ENCODE peak calls at places on chromosomes 11 and 22, in six cellular contexts. O, L, W, P, I and V are unnamed samples.

GRCh38 chr11:6586434-6587359 is 16.7 kb downstream of the RRP8 start:
- DNase-seq in O (no peak), W (no peak), P (peak), I (peak), L (peak), V (no peak)

GRCh38 chr11:4664791-4665190 is 21.0 kb downstream of the OR51E1 start:
- DNase-seq in W (no peak), I (no peak), L (no peak), P (no peak), O (no peak), V (no peak)

GRCh38 chr11:59145534-59145933 is 2.9 kb downstream of the FAM111A start:
- DNase-seq in W (no peak), P (peak), I (peak), O (no peak), L (no peak), V (no peak)

GRCh38 chr11:17399236-17399635 is 10.8 kb upstream of the KCNJ11 start:
- DNase-seq in I (no peak), O (no peak), P (no peak), L (no peak), W (no peak), V (no peak)

GRCh38 chr11:95143106-95143681 is 53.5 kb downstream of the ENDOD1 start:
- DNase-seq in O (no peak), I (peak), P (peak), L (no peak), W (no peak), V (no peak)

GRCh38 chr11:87473174-87473573 is 435.4 kb downstream of the TMEM135 start:
- DNase-seq in L (peak), W (no peak), I (peak), P (peak), O (no peak), V (peak)

GRCh38 chr22:44894321-44894720 is 115.5 kb downstream of the PHF21B start:
- DNase-seq in P (no peak), I (no peak), L (no peak), W (no peak), O (no peak), V (no peak)

GRCh38 chr11:56885854-56886253 is 102.9 kb upstream of the OR5AK2 start:
- DNase-seq in I (no peak), P (no peak), L (no peak), O (no peak), W (no peak), V (no peak)

GRCh38 chr11:117866526-117866925 is 9.9 kb downstream of the FXYD6 start:
- DNase-seq in L (no peak), P (no peak), O (no peak), I (no peak), W (no peak), V (no peak)

GRCh38 chr11:119641991-119642745 is 86.8 kb downstream of the NECTIN1 start:
- DNase-seq in W (no peak), L (no peak), P (no peak), O (no peak), I (peak), V (peak)

GRCh38 chr11:17508306-17508705 is 31.7 kb upstream of the ABCC8 start:
- DNase-seq in W (no peak), L (no peak), O (no peak), I (peak), P (no peak), V (no peak)

GRCh38 chr11:118430956-118431355 is 5.3 kb upstream of the KMT2A start:
- DNase-seq in I (peak), W (no peak), P (no peak), L (no peak), O (no peak), V (no peak)

GRCh38 chr11:115930886-115931537 is 426.8 kb upstream of the CADM1 start:
- DNase-seq in L (no peak), I (no peak), P (no peak), O (no peak), W (no peak), V (no peak)

GRCh38 chr22:35657571-35658312 is 9.5 kb downstream of the APOL6 start:
- DNase-seq in O (no peak), P (no peak), L (no peak), I (no peak), W (no peak), V (no peak)

GRCh38 chr11:116925050-116925449 is 87.6 kb upstream of the APOA1 start:
- DNase-seq in I (no peak), L (no peak), P (no peak), O (no peak), W (no peak), V (no peak)

GRCh38 chr11:131253885-131254204 is 116.6 kb upstream of the NTM start:
- DNase-seq in I (no peak), O (no peak), W (no peak), P (no peak), L (peak), V (no peak)

GRCh38 chr11:17746096-17746495 is 11.5 kb downstream of the KCNC1 start:
- DNase-seq in I (no peak), L (no peak), P (no peak), O (no peak), W (no peak), V (no peak)

GRCh38 chr11:61985863-61986262 is 18.4 kb upstream of the FTH1 start:
- DNase-seq in W (no peak), L (peak), I (no peak), O (no peak), P (no peak), V (no peak)

GRCh38 chr11:66815646-66816045 is 27.6 kb upstream of the RCE1 start:
- DNase-seq in O (no peak), I (peak), W (no peak), P (no peak), L (no peak), V (no peak)

GRCh38 chr11:76234704-76235232 is 28.5 kb upstream of the WNT11 start:
- DNase-seq in L (no peak), O (peak), I (no peak), P (no peak), W (peak), V (no peak)

GRCh38 chr11:2166091-2166851 is 5.3 kb upstream of the INS start:
- DNase-seq in I (peak), W (no peak), O (peak), P (no peak), L (peak), V (no peak)

GRCh38 chr22:36772451-36772850 is 3.5 kb downstream of the IFT27 start:
- DNase-seq in W (peak), P (no peak), O (no peak), L (no peak), I (peak), V (no peak)

GRCh38 chr11:85737738-85738137 is 51.7 kb upstream of the CCDC89 start:
- DNase-seq in L (no peak), W (no peak), I (no peak), O (no peak), P (no peak), V (no peak)

GRCh38 chr11:8604078-8604723 is 10.2 kb upstream of the STK33 start:
- DNase-seq in W (peak), O (peak), L (peak), I (peak), P (peak), V (peak)

GRCh38 chr11:120751550-120751949 is 240.0 kb downstream of the GRIK4 start:
- DNase-seq in P (no peak), I (no peak), O (no peak), W (no peak), L (no peak), V (no peak)

GRCh38 chr11:120752668-120753067 is 241.1 kb downstream of the GRIK4 start:
- DNase-seq in O (no peak), L (no peak), I (no peak), W (no peak), P (no peak), V (no peak)

GRCh38 chr11:120759046-120759445 is 247.5 kb downstream of the GRIK4 start:
- DNase-seq in L (no peak), P (no peak), O (no peak), I (no peak), W (no peak), V (no peak)

GRCh38 chr11:120756931-120757330 is 245.4 kb downstream of the GRIK4 start:
- DNase-seq in I (no peak), L (no peak), O (no peak), P (no peak), W (no peak), V (no peak)
- TF ChIP-seq CTCF in I (no peak), L (no peak), O (no peak), P (no peak), W (no peak), V (no peak)

DNA sequence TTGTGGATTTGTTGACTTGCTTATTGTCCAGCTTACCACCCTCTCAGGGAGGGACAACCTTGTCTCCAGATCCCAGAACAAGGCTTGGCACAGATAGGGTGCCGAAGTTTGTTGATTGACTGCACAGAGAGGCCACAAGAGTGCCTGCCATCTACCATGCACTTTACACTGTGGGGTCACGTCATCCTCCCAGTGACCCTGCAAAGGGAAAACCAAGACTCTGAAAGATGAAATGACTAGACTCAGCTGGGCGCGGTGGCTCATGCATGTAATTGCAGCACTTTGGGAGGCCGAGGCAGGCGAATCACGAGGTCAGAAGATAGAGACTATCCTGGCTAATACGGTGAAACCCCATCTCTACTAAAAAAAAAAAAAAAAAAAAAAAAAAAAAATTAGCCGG is 4.6 kb upstream of the LTBP3 start:
- DNase-seq in L (no peak), O (no peak), I (no peak), W (no peak), P (no peak), V (no peak)
- H3K4me3 ChIP-seq in L (no peak), O (no peak), I (no peak), W (no peak), P (no peak), V (no peak)

GRCh38 chr11:984576-984975 is 51.9 kb downstream of the MUC6 start:
- DNase-seq in O (no peak), L (no peak), I (no peak), P (no peak), W (no peak), V (no peak)

GRCh38 chr11:978073-978720 is 52.5 kb downstream of the AP2A2 start:
- DNase-seq in W (no peak), O (no peak), I (no peak), P (no peak), L (no peak), V (no peak)

GRCh38 chr11:978781-979180 is 53.1 kb downstream of the AP2A2 start:
- DNase-seq in P (no peak), I (no peak), W (no peak), O (no peak), L (no peak), V (no peak)

GRCh38 chr11:981764-982163 is 54.8 kb downstream of the MUC6 start:
- DNase-seq in L (no peak), W (no peak), P (no peak), O (no peak), I (no peak), V (no peak)

GRCh38 chr11:980438-981365 is 55.0 kb downstream of the AP2A2 start:
- DNase-seq in L (no peak), W (no peak), I (peak), P (peak), O (no peak), V (no peak)
- TF ChIP-seq CTCF in L (peak), W (no peak), I (no peak), P (peak), O (peak), V (no peak)

DNA sequence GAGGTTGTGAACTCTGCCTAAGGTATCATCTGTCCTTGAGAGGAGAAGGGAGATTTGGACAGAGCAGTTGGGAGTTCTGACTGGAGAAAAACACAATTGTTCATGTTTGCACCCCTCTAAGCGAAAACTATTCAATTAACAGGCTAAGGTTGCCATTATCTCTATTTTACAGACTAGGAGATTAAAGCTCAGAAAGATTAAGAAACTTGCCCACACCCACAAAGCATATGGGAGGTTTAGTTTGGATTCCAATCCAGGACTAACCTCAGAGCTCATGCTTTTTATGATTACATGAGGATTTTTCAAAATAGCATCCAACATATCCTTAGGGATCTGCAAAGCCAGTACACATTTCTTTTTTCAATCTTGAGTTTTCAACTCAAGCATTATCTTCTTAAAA is 22.0 kb downstream of the GAB2 start:
- DNase-seq in L (no peak), O (no peak), I (no peak), W (no peak), P (no peak), V (no peak)
- H3K4me3 ChIP-seq in L (no peak), O (no peak), I (no peak), W (no peak), P (no peak), V (no peak)

DNA sequence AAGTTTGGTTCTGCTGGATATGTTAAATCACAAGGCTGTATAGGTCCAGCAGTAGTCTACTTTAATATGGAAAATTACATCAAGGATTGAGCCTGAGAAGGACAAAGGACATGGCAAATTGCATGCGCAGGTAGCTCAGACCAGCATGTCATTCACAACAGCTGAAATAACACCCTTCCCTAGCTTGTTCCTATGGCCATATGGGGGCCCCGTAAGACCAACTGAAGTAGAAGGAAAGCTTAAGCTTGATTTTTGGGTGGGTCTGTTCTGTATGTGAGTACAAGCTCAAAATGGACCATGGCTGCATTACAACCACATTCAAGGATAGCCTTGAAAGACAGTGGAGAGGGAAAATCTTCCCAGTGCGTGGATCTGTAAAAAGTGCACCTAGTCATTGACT is 20.6 kb upstream of the PDE3B start:
- DNase-seq in P (no peak), I (no peak), O (no peak), L (no peak), W (no peak), V (no peak)
- TF ChIP-seq CTCF in P (no peak), I (no peak), O (no peak), L (no peak), W (no peak), V (no peak)

GRCh38 chr11:10673476-10674062 is 20.0 kb downstream of the IRAG1 start:
- DNase-seq in O (no peak), L (no peak), P (no peak), I (no peak), W (no peak), V (no peak)

GRCh38 chr11:10678106-10678505 is 15.4 kb downstream of the IRAG1 start:
- DNase-seq in O (no peak), I (no peak), L (no peak), P (no peak), W (no peak), V (no peak)

GRCh38 chr11:10674440-10674855 is 19.1 kb downstream of the IRAG1 start:
- DNase-seq in W (no peak), I (peak), P (peak), L (no peak), O (no peak), V (no peak)

GRCh38 chr11:10679644-10680043 is 13.9 kb downstream of the IRAG1 start:
- DNase-seq in I (no peak), L (no peak), W (no peak), O (no peak), P (no peak), V (no peak)

DNA sequence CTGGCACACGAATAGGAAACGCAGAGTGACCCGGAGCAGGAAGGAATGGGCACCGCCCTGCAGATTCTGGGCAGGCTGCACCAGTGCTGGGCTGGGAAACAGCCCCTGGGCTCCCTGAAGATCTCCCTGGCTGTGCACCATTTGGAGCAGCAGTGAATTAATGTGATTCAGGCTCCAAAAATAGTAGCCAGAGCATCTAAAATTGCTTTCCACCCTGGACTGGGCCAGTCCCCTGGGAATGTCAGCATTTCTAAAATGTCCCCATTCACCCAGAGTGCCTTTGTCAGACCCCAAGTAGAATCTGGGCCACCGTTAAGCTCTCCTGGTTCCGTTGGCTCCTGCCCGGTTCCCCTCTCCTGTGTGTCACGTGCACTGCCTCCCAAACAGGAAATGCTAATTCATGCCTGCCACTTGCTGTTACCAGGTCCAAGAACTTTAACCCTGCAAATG is 18.5 kb downstream of the IRAG1 start:
- DNase-seq in P (peak), I (peak), W (no peak), O (no peak), L (no peak), V (no peak)
- H3K4me3 ChIP-seq in P (peak), I (no peak), W (no peak), O (peak), L (no peak), V (no peak)

GRCh38 chr11:25737071-25737675 is 594.8 kb upstream of the ANO3 start:
- DNase-seq in L (no peak), O (no peak), I (no peak), P (no peak), W (no peak), V (no peak)

GRCh38 chr11:25733777-25734176 is 598.2 kb upstream of the ANO3 start:
- DNase-seq in W (no peak), P (no peak), I (no peak), O (no peak), L (no peak), V (no peak)

DNA sequence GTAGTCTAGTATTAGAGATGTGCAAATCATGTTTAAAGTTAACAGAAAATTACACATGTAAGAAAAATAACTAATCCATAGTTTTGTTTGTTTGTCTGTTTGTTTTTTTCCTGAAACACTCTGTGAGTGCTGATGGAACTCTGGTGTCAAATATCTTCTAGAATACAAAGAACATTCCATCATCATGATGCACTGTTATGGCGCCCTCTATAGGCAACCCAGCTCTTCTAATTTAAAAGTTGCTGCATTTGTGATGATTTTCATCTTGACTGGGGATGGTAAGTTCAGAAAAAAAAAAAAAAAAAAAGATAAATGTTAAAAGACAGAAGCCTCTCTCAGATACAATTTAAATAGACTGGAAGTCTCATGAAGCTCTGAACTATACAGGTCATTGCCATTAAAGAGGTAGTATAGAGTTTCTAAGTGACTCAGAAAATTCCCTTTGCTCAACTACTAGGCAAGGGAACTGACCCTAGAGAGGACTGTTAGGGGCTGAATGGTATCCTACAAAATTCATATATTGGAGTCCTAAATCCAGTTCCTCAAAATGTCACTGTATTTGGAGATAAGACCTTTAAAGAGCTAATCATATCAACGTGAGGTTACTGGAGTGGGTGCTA is 597.2 kb upstream of the ANO3 start:
- DNase-seq in I (no peak), O (no peak), W (no peak), L (peak), P (no peak), V (peak)
- TF ChIP-seq CTCF in I (no peak), O (peak), W (peak), L (peak), P (peak), V (peak)

GRCh38 chr11:70080763-70081162 is 2.6 kb downstream of the ANO1 start:
- DNase-seq in W (no peak), P (no peak), I (no peak), O (no peak), L (peak), V (no peak)
- H3K4me3 ChIP-seq in W (no peak), P (no peak), I (no peak), O (no peak), L (no peak), V (no peak)